ENCODE peak calls at places on chromosomes 13 and 19, in ten cellular contexts. One of them, this sample, is unnamed.

GRCh38 chr19:19160489-19161035 is 9.5 kb downstream of the MEF2B start:
- DNase-seq in prostate gland: no peak
- DNase-seq in endothelial cell of umbilical vein: no peak
- DNase-seq in spleen: peak; percentile 83
- DNase-seq in breast epithelium: no peak
- DNase-seq in SK-N-MC: no peak
- DNase-seq in HCT116: no peak
- DNase-seq in Panc1: no peak
- DNase-seq in transverse colon: peak; percentile 48
- DNase-seq in GM23338: peak; percentile 83
- DNase-seq in this sample: no peak

GRCh38 chr13:21717817-21718216 is 46.9 kb downstream of the FGF9 start:
- DNase-seq in prostate gland: no peak
- DNase-seq in endothelial cell of umbilical vein: no peak
- DNase-seq in spleen: no peak
- DNase-seq in breast epithelium: no peak
- DNase-seq in SK-N-MC: no peak
- DNase-seq in HCT116: no peak
- DNase-seq in Panc1: no peak
- DNase-seq in transverse colon: no peak
- DNase-seq in GM23338: peak; percentile 78
- DNase-seq in this sample: no peak

GRCh38 chr13:46679369-46680180 is 117.4 kb downstream of the ESD start:
- DNase-seq in prostate gland: no peak
- DNase-seq in endothelial cell of umbilical vein: no peak
- DNase-seq in spleen: peak; percentile 84
- DNase-seq in breast epithelium: no peak
- DNase-seq in SK-N-MC: no peak
- DNase-seq in HCT116: no peak
- DNase-seq in Panc1: no peak
- DNase-seq in transverse colon: peak; percentile 42
- DNase-seq in GM23338: no peak
- DNase-seq in this sample: no peak

GRCh38 chr13:48161530-48162179 is 66.8 kb upstream of the MED4 start:
- DNase-seq in prostate gland: no peak
- DNase-seq in endothelial cell of umbilical vein: peak; percentile 64
- DNase-seq in spleen: peak; percentile 88
- DNase-seq in breast epithelium: no peak
- DNase-seq in SK-N-MC: no peak
- DNase-seq in HCT116: no peak
- DNase-seq in Panc1: no peak
- DNase-seq in transverse colon: peak; percentile 26
- DNase-seq in GM23338: no peak
- DNase-seq in this sample: no peak

GRCh38 chr13:92265408-92265807 is 867.0 kb downstream of the GPC5 start:
- DNase-seq in prostate gland: no peak
- DNase-seq in endothelial cell of umbilical vein: no peak
- DNase-seq in spleen: no peak
- DNase-seq in breast epithelium: no peak
- DNase-seq in SK-N-MC: no peak
- DNase-seq in HCT116: no peak
- DNase-seq in Panc1: no peak
- DNase-seq in transverse colon: no peak
- DNase-seq in GM23338: no peak
- DNase-seq in this sample: no peak

GRCh38 chr19:9597027-9597426 is 12.7 kb upstream of the ZNF121 start:
- DNase-seq in prostate gland: no peak
- DNase-seq in endothelial cell of umbilical vein: peak; percentile 9
- DNase-seq in spleen: no peak
- DNase-seq in breast epithelium: no peak
- DNase-seq in SK-N-MC: no peak
- DNase-seq in HCT116: peak; percentile 86
- DNase-seq in Panc1: peak; percentile 63
- DNase-seq in transverse colon: no peak
- DNase-seq in GM23338: no peak
- DNase-seq in this sample: no peak

GRCh38 chr19:19628499-19629134 is 597 bp upstream of the LPAR2 start:
- DNase-seq in prostate gland: peak; percentile 45
- DNase-seq in endothelial cell of umbilical vein: no peak
- DNase-seq in spleen: peak; percentile 88
- DNase-seq in breast epithelium: peak; percentile 69
- DNase-seq in SK-N-MC: no peak
- DNase-seq in HCT116: peak; percentile 61
- DNase-seq in Panc1: no peak
- DNase-seq in transverse colon: peak; percentile 69
- DNase-seq in GM23338: peak; percentile 96
- DNase-seq in this sample: no peak

GRCh38 chr19:12996542-12997094 is 1.3 kb downstream of the NFIX start:
- DNase-seq in prostate gland: no peak
- DNase-seq in endothelial cell of umbilical vein: peak; percentile 23
- DNase-seq in spleen: peak; percentile 75
- DNase-seq in breast epithelium: no peak
- DNase-seq in SK-N-MC: no peak
- DNase-seq in HCT116: no peak
- DNase-seq in Panc1: no peak
- DNase-seq in transverse colon: no peak
- DNase-seq in GM23338: peak; percentile 75
- DNase-seq in this sample: no peak

GRCh38 chr13:24630851-24631341 is 49.3 kb upstream of the ATP12A start:
- DNase-seq in prostate gland: no peak
- DNase-seq in endothelial cell of umbilical vein: no peak
- DNase-seq in spleen: no peak
- DNase-seq in breast epithelium: no peak
- DNase-seq in SK-N-MC: no peak
- DNase-seq in HCT116: peak; percentile 3
- DNase-seq in Panc1: no peak
- DNase-seq in transverse colon: no peak
- DNase-seq in GM23338: no peak
- DNase-seq in this sample: no peak

GRCh38 chr13:37863708-37864107 is 5.9 kb downstream of the TRPC4 start:
- DNase-seq in prostate gland: no peak
- DNase-seq in endothelial cell of umbilical vein: no peak
- DNase-seq in spleen: no peak
- DNase-seq in breast epithelium: no peak
- DNase-seq in SK-N-MC: no peak
- DNase-seq in HCT116: no peak
- DNase-seq in Panc1: no peak
- DNase-seq in transverse colon: no peak
- DNase-seq in GM23338: no peak
- DNase-seq in this sample: no peak

GRCh38 chr19:15256708-15257331 is 24.6 kb upstream of the EPHX3 start:
- DNase-seq in prostate gland: no peak
- DNase-seq in endothelial cell of umbilical vein: no peak
- DNase-seq in spleen: no peak
- DNase-seq in breast epithelium: no peak
- DNase-seq in SK-N-MC: no peak
- DNase-seq in HCT116: no peak
- DNase-seq in Panc1: no peak
- DNase-seq in transverse colon: no peak
- DNase-seq in GM23338: no peak
- DNase-seq in this sample: no peak

GRCh38 chr13:104641309-104641708 is 1575.1 kb upstream of the SLC10A2 start:
- DNase-seq in prostate gland: no peak
- DNase-seq in endothelial cell of umbilical vein: peak; percentile 4
- DNase-seq in spleen: no peak
- DNase-seq in breast epithelium: no peak
- DNase-seq in SK-N-MC: no peak
- DNase-seq in HCT116: no peak
- DNase-seq in Panc1: no peak
- DNase-seq in transverse colon: no peak
- DNase-seq in GM23338: no peak
- DNase-seq in this sample: no peak

GRCh38 chr19:12788682-12789097 is 2.6 kb upstream of the JUNB start:
- DNase-seq in prostate gland: peak; percentile 71
- DNase-seq in endothelial cell of umbilical vein: peak; percentile 82
- DNase-seq in spleen: peak; percentile 92
- DNase-seq in breast epithelium: no peak
- DNase-seq in SK-N-MC: no peak
- DNase-seq in HCT116: no peak
- DNase-seq in Panc1: no peak
- DNase-seq in transverse colon: peak; percentile 89
- DNase-seq in GM23338: peak; percentile 72
- DNase-seq in this sample: no peak

GRCh38 chr19:48565090-48565489 is 13.1 kb downstream of the SULT2B1 start:
- DNase-seq in prostate gland: no peak
- DNase-seq in endothelial cell of umbilical vein: no peak
- DNase-seq in spleen: no peak
- DNase-seq in breast epithelium: no peak
- DNase-seq in SK-N-MC: no peak
- DNase-seq in HCT116: no peak
- DNase-seq in Panc1: no peak
- DNase-seq in transverse colon: no peak
- DNase-seq in GM23338: no peak
- DNase-seq in this sample: no peak

GRCh38 chr13:45047394-45048328 is 58.3 kb downstream of the GPALPP1 start:
- DNase-seq in prostate gland: peak; percentile 83
- DNase-seq in endothelial cell of umbilical vein: peak; percentile 88
- DNase-seq in spleen: peak; percentile 87
- DNase-seq in breast epithelium: peak; percentile 73
- DNase-seq in SK-N-MC: peak; percentile 47
- DNase-seq in HCT116: peak; percentile 68
- DNase-seq in Panc1: peak; percentile 69
- DNase-seq in transverse colon: peak; percentile 84
- DNase-seq in GM23338: peak; percentile 92
- DNase-seq in this sample: no peak

GRCh38 chr13:98143601-98144500 is 957 bp downstream of the FARP1 start:
- DNase-seq in prostate gland: peak; percentile 24
- DNase-seq in endothelial cell of umbilical vein: peak; percentile 35
- DNase-seq in spleen: peak; percentile 73
- DNase-seq in breast epithelium: no peak
- DNase-seq in SK-N-MC: no peak
- DNase-seq in HCT116: no peak
- DNase-seq in Panc1: no peak
- DNase-seq in transverse colon: peak; percentile 23
- DNase-seq in GM23338: peak; percentile 53
- DNase-seq in this sample: no peak

GRCh38 chr13:55963934-55964333 is 1176.8 kb upstream of the PRR20A start:
- DNase-seq in prostate gland: no peak
- DNase-seq in endothelial cell of umbilical vein: no peak
- DNase-seq in spleen: no peak
- DNase-seq in breast epithelium: no peak
- DNase-seq in SK-N-MC: no peak
- DNase-seq in HCT116: no peak
- DNase-seq in Panc1: no peak
- DNase-seq in transverse colon: no peak
- DNase-seq in GM23338: no peak
- DNase-seq in this sample: no peak

GRCh38 chr13:66759919-66760318 is 470.2 kb downstream of the PCDH9 start:
- DNase-seq in prostate gland: no peak
- DNase-seq in endothelial cell of umbilical vein: no peak
- DNase-seq in spleen: no peak
- DNase-seq in breast epithelium: no peak
- DNase-seq in SK-N-MC: no peak
- DNase-seq in HCT116: no peak
- DNase-seq in Panc1: no peak
- DNase-seq in transverse colon: no peak
- DNase-seq in GM23338: no peak
- DNase-seq in this sample: no peak

GRCh38 chr19:55261671-55262126 is 2.9 kb upstream of the PPP6R1 start:
- DNase-seq in prostate gland: no peak
- DNase-seq in endothelial cell of umbilical vein: no peak
- DNase-seq in spleen: peak; percentile 71
- DNase-seq in breast epithelium: no peak
- DNase-seq in SK-N-MC: no peak
- DNase-seq in HCT116: no peak
- DNase-seq in Panc1: no peak
- DNase-seq in transverse colon: no peak
- DNase-seq in GM23338: peak; percentile 77
- DNase-seq in this sample: no peak

DNA sequence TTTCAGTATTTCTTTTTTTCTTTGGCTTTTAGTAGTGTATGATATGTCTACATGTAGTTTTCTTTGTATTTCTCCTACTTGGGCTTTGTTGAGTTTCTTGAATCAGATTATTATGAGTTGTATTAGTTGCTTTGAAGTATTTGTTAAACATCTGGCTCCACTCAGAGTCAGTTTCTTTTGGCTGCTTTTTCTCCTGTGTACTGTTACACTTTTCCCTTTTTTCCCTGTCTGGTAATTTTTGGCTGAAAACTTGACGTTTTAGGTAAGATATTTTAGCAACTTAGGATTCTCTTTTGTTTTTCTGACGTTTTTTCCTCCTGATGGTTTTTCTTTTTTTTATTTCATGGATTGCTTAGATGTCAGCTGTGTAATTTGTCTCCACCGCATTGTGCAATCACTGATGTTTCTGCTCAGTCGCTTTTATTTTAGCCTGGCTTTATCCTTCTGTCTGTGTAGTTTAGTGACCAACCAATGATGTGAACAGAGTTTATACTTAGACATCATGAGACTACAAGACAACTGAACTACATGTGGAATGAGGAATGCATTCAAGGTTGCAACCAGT is 20.7 kb downstream of the RFC3 start:
- DNase-seq in prostate gland: no peak
- DNase-seq in endothelial cell of umbilical vein: no peak
- DNase-seq in spleen: no peak
- DNase-seq in breast epithelium: no peak
- DNase-seq in SK-N-MC: no peak
- DNase-seq in HCT116: no peak
- DNase-seq in Panc1: no peak
- DNase-seq in transverse colon: no peak
- DNase-seq in GM23338: no peak
- DNase-seq in this sample: no peak
- TF ChIP-seq POLR2AphosphoS5 in prostate gland: no peak
- TF ChIP-seq POLR2AphosphoS5 in endothelial cell of umbilical vein: no peak
- TF ChIP-seq POLR2AphosphoS5 in spleen: no peak
- TF ChIP-seq POLR2AphosphoS5 in breast epithelium: no peak
- TF ChIP-seq POLR2AphosphoS5 in SK-N-MC: no peak
- TF ChIP-seq POLR2AphosphoS5 in HCT116: no peak
- TF ChIP-seq POLR2AphosphoS5 in Panc1: no peak
- TF ChIP-seq POLR2AphosphoS5 in transverse colon: no peak
- TF ChIP-seq POLR2AphosphoS5 in GM23338: no peak
- TF ChIP-seq POLR2AphosphoS5 in this sample: no peak

GRCh38 chr13:51175001-51175400 is 47.2 kb upstream of the FAM124A start:
- DNase-seq in prostate gland: no peak
- DNase-seq in endothelial cell of umbilical vein: no peak
- DNase-seq in spleen: no peak
- DNase-seq in breast epithelium: no peak
- DNase-seq in SK-N-MC: no peak
- DNase-seq in HCT116: no peak
- DNase-seq in Panc1: no peak
- DNase-seq in transverse colon: no peak
- DNase-seq in GM23338: no peak
- DNase-seq in this sample: no peak
- H3K4me3 ChIP-seq in prostate gland: no peak overlapping the region
- H3K4me3 ChIP-seq in endothelial cell of umbilical vein: no peak overlapping the region
- H3K4me3 ChIP-seq in spleen: no peak overlapping the region
- H3K4me3 ChIP-seq in breast epithelium: no peak overlapping the region
- H3K4me3 ChIP-seq in SK-N-MC: no peak overlapping the region
- H3K4me3 ChIP-seq in HCT116: no peak overlapping the region
- H3K4me3 ChIP-seq in Panc1: no peak overlapping the region
- H3K4me3 ChIP-seq in transverse colon: no peak overlapping the region
- H3K4me3 ChIP-seq in GM23338: peak overlapping the region; percentile 59
- H3K4me3 ChIP-seq in this sample: no peak overlapping the region

GRCh38 chr19:984165-984967 is at the start of gene WDR18:
- DNase-seq in prostate gland: peak; percentile 92
- DNase-seq in endothelial cell of umbilical vein: peak; percentile 85
- DNase-seq in spleen: peak; percentile 99
- DNase-seq in breast epithelium: peak; percentile 93
- DNase-seq in SK-N-MC: peak; percentile 57
- DNase-seq in HCT116: peak; percentile 71
- DNase-seq in Panc1: peak; percentile 32
- DNase-seq in transverse colon: peak; percentile 94
- DNase-seq in GM23338: peak; percentile 93
- DNase-seq in this sample: no peak
- TF ChIP-seq POLR2AphosphoS5 in prostate gland: peak; percentile 90
- TF ChIP-seq POLR2AphosphoS5 in endothelial cell of umbilical vein: peak; percentile 80
- TF ChIP-seq POLR2AphosphoS5 in spleen: peak; percentile 95
- TF ChIP-seq POLR2AphosphoS5 in breast epithelium: peak; percentile 92
- TF ChIP-seq POLR2AphosphoS5 in SK-N-MC: peak; percentile 57
- TF ChIP-seq POLR2AphosphoS5 in HCT116: peak; percentile 48
- TF ChIP-seq POLR2AphosphoS5 in Panc1: peak; percentile 53
- TF ChIP-seq POLR2AphosphoS5 in transverse colon: peak; percentile 69
- TF ChIP-seq POLR2AphosphoS5 in GM23338: peak; percentile 66
- TF ChIP-seq POLR2AphosphoS5 in this sample: peak; percentile 80

GRCh38 chr13:30865131-30866009 is 40.7 kb upstream of the MEDAG start:
- DNase-seq in prostate gland: peak; percentile 81
- DNase-seq in endothelial cell of umbilical vein: peak; percentile 92
- DNase-seq in spleen: peak; percentile 90
- DNase-seq in breast epithelium: peak; percentile 78
- DNase-seq in SK-N-MC: peak; percentile 71
- DNase-seq in HCT116: peak; percentile 78
- DNase-seq in Panc1: no peak
- DNase-seq in transverse colon: peak; percentile 80
- DNase-seq in GM23338: peak; percentile 90
- DNase-seq in this sample: no peak
- H3K4me3 ChIP-seq in prostate gland: no peak overlapping the region
- H3K4me3 ChIP-seq in endothelial cell of umbilical vein: no peak overlapping the region
- H3K4me3 ChIP-seq in spleen: no peak overlapping the region
- H3K4me3 ChIP-seq in breast epithelium: no peak overlapping the region
- H3K4me3 ChIP-seq in SK-N-MC: no peak overlapping the region
- H3K4me3 ChIP-seq in HCT116: no peak overlapping the region
- H3K4me3 ChIP-seq in Panc1: no peak overlapping the region
- H3K4me3 ChIP-seq in transverse colon: no peak overlapping the region
- H3K4me3 ChIP-seq in GM23338: peak overlapping the region; percentile 56
- H3K4me3 ChIP-seq in this sample: no peak overlapping the region

This sample was measured in vagina.